ENCODE peak calls at places on chromosomes 16 and 17, in nine cellular contexts. D is tibial artery, M is left lung, O is cardiac muscle cell, H is psoas muscle, F is IMR-90, L is heart right ventricle, W is osteoblast, S is adipocyte. Z is an unnamed sample.

GRCh38 chr17:21286771-21287702 is 2.5 kb downstream of the MAP2K3 start:
- DNase-seq in D (no peak), M (peak; percentile 70), O (no peak), H (no peak), F (no peak), L (no peak), W (peak; percentile 80), S (no peak), Z (peak; percentile 62)

GRCh38 chr17:49409066-49409465 is 5.6 kb downstream of the PHB1 start:
- DNase-seq in D (no peak), M (no peak), O (no peak), H (no peak), F (no peak), L (no peak), W (no peak), S (no peak), Z (no peak)

GRCh38 chr17:65433592-65433991 is 127.9 kb downstream of the AXIN2 start:
- DNase-seq in D (no peak), M (no peak), O (no peak), H (no peak), F (no peak), L (no peak), W (peak; percentile 44), S (no peak), Z (no peak)

GRCh38 chr16:86580063-86580797 is 1.9 kb downstream of the FOXL1 start:
- DNase-seq in D (peak; percentile 61), M (no peak), O (no peak), H (no peak), F (peak; percentile 54), L (no peak), W (peak; percentile 65), S (no peak), Z (no peak)

GRCh38 chr16:68700120-68700519 is 37.0 kb upstream of the CDH1 start:
- DNase-seq in D (no peak), M (no peak), O (no peak), H (no peak), F (peak; percentile 10), L (no peak), W (peak; percentile 82), S (peak; percentile 56), Z (no peak)

GRCh38 chr17:29176500-29177351 is 3.5 kb downstream of the MYO18A start:
- DNase-seq in D (no peak), M (peak; percentile 73), O (peak; percentile 66), H (peak; percentile 77), F (peak; percentile 43), L (no peak), W (peak; percentile 96), S (peak; percentile 75), Z (peak; percentile 70)

GRCh38 chr16:85206472-85207356 is 94.4 kb upstream of the CIBAR2 start:
- DNase-seq in D (peak; percentile 92), M (peak; percentile 64), O (peak; percentile 87), H (peak; percentile 82), F (peak; percentile 48), L (peak; percentile 69), W (peak; percentile 55), S (no peak), Z (no peak)

GRCh38 chr16:12211870-12212690 is 235.5 kb downstream of the SNX29 start:
- DNase-seq in D (no peak), M (no peak), O (no peak), H (no peak), F (no peak), L (no peak), W (no peak), S (no peak), Z (no peak)

GRCh38 chr17:412211-413015 is 59.8 kb upstream of the RPH3AL start:
- DNase-seq in D (no peak), M (no peak), O (peak; percentile 62), H (no peak), F (peak; percentile 64), L (peak; percentile 62), W (peak; percentile 91), S (peak; percentile 90), Z (peak; percentile 70)

GRCh38 chr17:45722161-45722560 is 62.0 kb upstream of the CRHR1 start:
- DNase-seq in D (peak; percentile 15), M (no peak), O (peak; percentile 50), H (no peak), F (peak; percentile 5), L (no peak), W (no peak), S (no peak), Z (peak; percentile 85)

GRCh38 chr17:80035937-80036714 is at the start of gene CCDC40:
- DNase-seq in D (peak; percentile 92), M (peak; percentile 88), O (peak; percentile 89), H (peak; percentile 91), F (peak; percentile 59), L (peak; percentile 85), W (peak; percentile 98), S (peak; percentile 96), Z (peak; percentile 84)

GRCh38 chr17:2875608-2876007 is 79.4 kb downstream of the RAP1GAP2 start:
- DNase-seq in D (no peak), M (no peak), O (no peak), H (no peak), F (no peak), L (no peak), W (peak; percentile 83), S (no peak), Z (no peak)
- H3K4me1 ChIP-seq in D (no peaks in the 10 kb centered on the region), M (no peaks in the 10 kb centered on the region), O (peaks cover 12% of the 10 kb centered on the region), H (no peaks in the 10 kb centered on the region), F (no peaks in the 10 kb centered on the region), L (peaks cover 8% of the 10 kb centered on the region), W (peaks cover 3% of the 10 kb centered on the region), S (no peaks in the 10 kb centered on the region), Z (peaks cover 8% of the 10 kb centered on the region)

DNA sequence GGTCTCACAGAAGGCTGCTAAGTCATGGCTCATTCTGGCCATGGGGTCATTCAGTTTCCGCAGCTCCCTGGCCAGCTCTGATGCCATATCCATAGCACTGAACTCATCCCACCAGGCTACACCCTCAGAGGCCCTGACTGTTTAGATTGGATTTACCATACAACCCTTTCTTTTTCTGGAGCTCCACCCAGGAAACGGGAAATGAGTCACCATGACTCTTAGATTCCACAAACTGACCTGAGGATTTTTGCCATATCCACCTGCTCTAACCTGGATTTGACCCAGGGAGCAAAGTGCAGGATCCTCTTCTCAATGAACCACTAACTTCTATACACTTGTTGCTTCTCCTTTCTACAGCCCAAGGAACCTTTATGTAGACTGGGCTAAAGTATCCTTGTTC is 20.3 kb upstream of the CALB2 start:
- DNase-seq in D (no peak), M (no peak), O (no peak), H (no peak), F (no peak), L (no peak), W (no peak), S (no peak), Z (no peak)
- H3K4me1 ChIP-seq in D (no peaks in the 10 kb centered on the region), M (no peaks in the 10 kb centered on the region), O (no peaks in the 10 kb centered on the region), H (no peaks in the 10 kb centered on the region), F (no peaks in the 10 kb centered on the region), L (no peaks in the 10 kb centered on the region), W (no peaks in the 10 kb centered on the region), S (no peaks in the 10 kb centered on the region), Z (peaks cover 15% of the 10 kb centered on the region)

DNA sequence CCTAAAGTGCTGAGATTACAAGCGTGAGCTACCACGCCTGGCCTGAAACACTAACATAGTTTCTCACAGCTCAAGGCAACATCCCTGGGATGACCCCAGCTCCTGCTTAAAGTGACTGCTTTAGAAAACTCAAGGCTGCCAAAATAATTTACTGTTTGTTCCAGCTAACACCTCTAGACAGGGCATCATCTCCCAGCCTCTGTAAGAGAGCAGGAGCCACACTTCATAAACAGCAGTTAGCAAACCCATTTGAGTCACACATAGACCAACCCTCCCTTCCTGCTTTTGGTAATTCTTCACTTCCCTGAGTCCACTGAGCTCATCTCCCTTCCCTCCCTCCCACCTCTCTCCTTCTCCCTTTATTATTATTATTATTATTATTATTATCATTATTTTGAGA is 201.3 kb downstream of the XYLT1 start:
- DNase-seq in D (no peak), M (no peak), O (no peak), H (no peak), F (peak; percentile 39), L (no peak), W (no peak), S (no peak), Z (no peak)
- H3K4me1 ChIP-seq in D (no peaks in the 10 kb centered on the region), M (no peaks in the 10 kb centered on the region), O (peaks cover 12% of the 10 kb centered on the region), H (peaks cover 26% of the 10 kb centered on the region), F (peaks cover 8% of the 10 kb centered on the region), L (no peaks in the 10 kb centered on the region), W (peaks cover 11% of the 10 kb centered on the region), S (peaks cover 17% of the 10 kb centered on the region), Z (peaks cover 29% of the 10 kb centered on the region)

DNA sequence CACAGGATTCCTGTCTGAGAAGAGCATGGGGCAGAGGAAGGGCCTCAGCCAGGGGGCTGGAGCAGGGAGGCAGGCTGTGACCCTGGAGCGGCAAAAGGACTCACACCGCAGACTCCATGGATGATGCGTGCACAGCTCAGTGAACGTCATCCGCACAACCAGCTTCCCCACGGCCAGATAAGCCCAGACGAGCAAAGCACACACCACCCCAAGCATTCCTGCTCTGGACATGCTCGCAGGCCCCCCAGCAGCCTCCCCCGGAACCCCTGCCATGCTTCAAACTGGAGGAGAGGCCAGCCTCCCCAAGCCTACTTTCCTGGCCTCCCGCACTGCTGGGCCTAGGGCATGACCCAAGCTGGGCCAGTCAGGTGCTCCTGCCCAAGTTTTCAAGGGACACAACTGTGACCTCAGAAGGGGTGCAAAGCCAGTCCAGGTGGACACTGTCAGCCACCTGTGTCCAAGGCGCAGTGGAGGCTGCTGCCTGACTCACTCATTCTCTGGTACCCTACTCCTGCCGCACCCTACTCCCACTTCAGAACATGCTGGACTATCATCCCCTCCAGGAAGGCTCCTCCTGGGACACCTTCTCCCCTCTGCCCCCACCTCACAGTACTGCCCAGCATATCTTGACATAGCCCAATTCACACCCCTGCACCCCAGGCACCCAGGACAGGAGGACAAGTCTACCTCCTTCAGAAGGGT is 4.8 kb downstream of the BCAR1 start:
- DNase-seq in D (no peak), M (no peak), O (no peak), H (no peak), F (peak; percentile 75), L (no peak), W (peak; percentile 95), S (no peak), Z (no peak)
- H3K4me1 ChIP-seq in D (no peaks in the 10 kb centered on the region), M (peaks cover 45% of the 10 kb centered on the region), O (peaks cover 46% of the 10 kb centered on the region), H (peaks cover 80% of the 10 kb centered on the region), F (peaks cover 56% of the 10 kb centered on the region), L (peaks cover 79% of the 10 kb centered on the region), W (peaks cover 69% of the 10 kb centered on the region), S (peaks cover 70% of the 10 kb centered on the region), Z (peaks cover 69% of the 10 kb centered on the region)